ENCODE peak calls at places on chromosome 3, in ten cellular contexts. S is upper lobe of left lung, F is heart right ventricle, Q is H9, C is H1, H is A549, I is right atrium auricular region, P is PC-3, Z is psoas muscle, X is left lung. R is an unnamed sample.

GRCh38 chr3:70982700-70983140 is 600.8 kb downstream of the FOXP1 start:
- DNase-seq in I (peak; percentile 67), F (peak; percentile 54), P (peak; percentile 97), Q (no peak), C (no peak), S (peak; percentile 47), Z (peak; percentile 33), H (peak; percentile 66), X (no peak), R (no peak)

GRCh38 chr3:135503429-135504083 is 462.0 kb upstream of the PPP2R3A start:
- DNase-seq in S (peak; percentile 37), F (peak; percentile 47), C (peak; percentile 95), I (no peak), X (peak; percentile 80), P (peak; percentile 72), Q (peak; percentile 89), Z (peak; percentile 56), H (peak; percentile 41), R (no peak)

GRCh38 chr3:125519678-125520562 is at the start of gene SNX4:
- DNase-seq in C (peak; percentile 86), X (peak; percentile 99), P (peak; percentile 85), S (peak; percentile 98), Q (peak; percentile 96), H (peak; percentile 89), I (peak; percentile 94), F (peak; percentile 95), Z (peak; percentile 96), R (peak; percentile 84)

GRCh38 chr3:7015683-7016440 is 154.9 kb downstream of the GRM7 start:
- DNase-seq in P (no peak), Q (no peak), S (no peak), H (no peak), F (no peak), X (no peak), Z (no peak), C (no peak), I (no peak), R (no peak)

GRCh38 chr3:53996153-53996861 is 104.6 kb upstream of the SELENOK start:
- DNase-seq in Z (no peak), Q (no peak), F (no peak), C (no peak), X (no peak), P (peak; percentile 27), I (no peak), H (peak; percentile 38), S (no peak), R (no peak)

GRCh38 chr3:159499031-159499793 is 489.4 kb upstream of the IL12A start:
- DNase-seq in X (no peak), Z (no peak), C (no peak), F (no peak), Q (no peak), H (no peak), S (no peak), I (no peak), P (peak; percentile 49), R (no peak)

GRCh38 chr3:42277676-42278075 is 11.7 kb upstream of the CCK start:
- DNase-seq in Q (no peak), X (no peak), C (no peak), P (no peak), S (no peak), F (no peak), I (no peak), Z (no peak), H (no peak), R (no peak)

GRCh38 chr3:37456270-37456708 is 281.9 kb upstream of the LRRFIP2 start:
- DNase-seq in F (peak; percentile 92), P (peak; percentile 14), I (peak; percentile 92), X (peak; percentile 74), Z (peak; percentile 79), H (no peak), Q (no peak), C (no peak), S (peak; percentile 75), R (no peak)

GRCh38 chr3:27345493-27345892 is 23.7 kb downstream of the NEK10 start:
- DNase-seq in F (no peak), H (no peak), X (no peak), C (no peak), S (peak; percentile 26), Q (no peak), Z (no peak), P (peak; percentile 48), I (no peak), R (no peak)

GRCh38 chr3:55128201-55128870 is 200.5 kb upstream of the LRTM1 start:
- DNase-seq in C (no peak), Q (no peak), H (no peak), X (no peak), P (no peak), F (no peak), I (no peak), Z (no peak), S (no peak), R (no peak)

GRCh38 chr3:58564456-58565160 is 12.6 kb downstream of the FAM107A start:
- DNase-seq in Z (no peak), P (peak; percentile 96), Q (peak; percentile 23), H (peak; percentile 17), F (no peak), X (no peak), S (peak; percentile 11), I (peak; percentile 48), C (no peak), R (no peak)

GRCh38 chr3:13610006-13610570 is 61.2 kb downstream of the FBLN2 start:
- DNase-seq in P (no peak), X (no peak), C (no peak), Q (no peak), I (no peak), S (no peak), F (no peak), Z (no peak), H (no peak), R (no peak)

GRCh38 chr3:107794664-107795443 is 272.1 kb downstream of the BBX start:
- DNase-seq in Z (peak; percentile 19), H (peak; percentile 2), Q (no peak), S (no peak), F (no peak), C (no peak), I (no peak), X (no peak), P (peak; percentile 30), R (no peak)

GRCh38 chr3:97935842-97936241 is 36.4 kb downstream of the RIOX2 start:
- DNase-seq in F (no peak), Q (no peak), I (no peak), H (no peak), X (no peak), Z (no peak), C (no peak), S (no peak), P (peak; percentile 38), R (no peak)

GRCh38 chr3:182609575-182610156 is 183.6 kb upstream of the ATP11B start:
- DNase-seq in H (no peak), Z (no peak), X (no peak), Q (no peak), P (peak; percentile 95), C (no peak), S (peak; percentile 52), F (no peak), I (no peak), R (no peak)

GRCh38 chr3:87082806-87083440 is 92.0 kb upstream of the VGLL3 start:
- DNase-seq in H (peak; percentile 81), X (no peak), C (peak; percentile 45), Z (no peak), F (peak; percentile 23), I (no peak), S (no peak), Q (peak; percentile 29), P (peak; percentile 85), R (no peak)

GRCh38 chr3:113264249-113264648 is 52.9 kb downstream of the BOC start:
- DNase-seq in Z (no peak), P (no peak), I (no peak), F (no peak), X (no peak), C (peak; percentile 59), Q (peak; percentile 85), S (no peak), H (no peak), R (no peak)

GRCh38 chr3:23712656-23713559 is 92.8 kb upstream of the UBE2E1 start:
- DNase-seq in F (peak; percentile 63), I (peak; percentile 77), P (peak; percentile 82), S (peak; percentile 68), C (peak; percentile 68), Q (peak; percentile 90), X (no peak), H (peak; percentile 38), Z (peak; percentile 54), R (no peak)

GRCh38 chr3:139455855-139456254 is 20.5 kb downstream of the RBP2 start:
- DNase-seq in F (no peak), Z (no peak), X (no peak), H (no peak), S (no peak), Q (no peak), P (peak; percentile 21), I (no peak), C (no peak), R (no peak)
- TF ChIP-seq CTCF in F (no peak), Z (no peak), X (no peak), H (no peak), S (no peak), Q (peak; percentile 54), P (no peak), I (no peak), C (peak; percentile 45), R (no peak)

DNA sequence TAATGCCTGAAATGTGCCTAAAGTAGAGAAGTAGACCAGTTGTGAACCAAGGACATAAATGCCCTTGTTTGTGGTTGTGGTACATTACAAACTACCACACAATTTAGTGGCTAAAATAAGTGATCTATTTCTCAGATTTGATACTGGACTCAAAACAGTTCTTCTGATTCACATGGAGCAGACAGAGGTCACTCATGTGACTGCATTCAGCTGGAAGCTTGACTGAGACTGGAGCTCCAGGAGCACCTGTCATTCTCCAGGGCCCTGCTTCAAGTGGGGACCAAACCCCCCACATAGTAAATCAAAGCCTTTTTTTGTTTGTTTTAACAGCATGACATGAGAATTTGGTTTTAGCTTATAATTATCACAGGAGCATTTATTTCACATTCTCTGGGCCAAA is 301.2 kb downstream of the OXSM start:
- DNase-seq in Q (no peak), F (no peak), H (no peak), X (no peak), I (no peak), Z (no peak), S (no peak), P (no peak), C (no peak), R (no peak)
- H3K9me3 ChIP-seq in Q (peaks cover 10% of the 10 kb centered on the region), F (peaks cover 9% of the 10 kb centered on the region), H (peaks cover 3% of the 10 kb centered on the region), X (peaks cover 45% of the 10 kb centered on the region), I (peaks cover 15% of the 10 kb centered on the region), Z (no peaks in the 10 kb centered on the region), S (no peaks in the 10 kb centered on the region), P (peaks cover 28% of the 10 kb centered on the region), C (peaks cover 20% of the 10 kb centered on the region), R (peaks cover 11% of the 10 kb centered on the region)

DNA sequence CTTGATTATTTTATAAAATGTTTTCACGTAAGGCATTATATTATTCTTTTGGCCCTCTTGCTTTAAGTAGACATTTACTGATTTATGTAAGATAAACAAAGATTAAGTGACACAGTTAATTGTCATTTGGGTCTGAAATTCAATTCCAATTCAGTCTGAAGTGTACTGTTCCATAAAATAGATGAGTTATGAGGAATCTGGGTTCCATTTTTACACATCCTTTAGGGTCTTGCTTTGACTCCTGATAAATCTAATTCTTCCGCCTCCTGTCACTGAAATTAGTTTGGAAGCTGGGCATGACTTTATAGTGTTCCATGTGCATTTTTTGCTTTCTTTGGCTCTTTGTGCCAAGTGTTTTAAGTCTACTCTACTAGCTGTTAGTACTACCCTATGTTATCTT is 14.1 kb downstream of the ARL8B start:
- DNase-seq in C (no peak), P (no peak), F (no peak), Q (no peak), I (no peak), Z (no peak), X (no peak), H (no peak), S (no peak), R (no peak)
- H3K27ac ChIP-seq in C (no peak overlapping the region), P (no peak overlapping the region), F (no peak overlapping the region), Q (no peak overlapping the region), I (no peak overlapping the region), Z (peak overlapping the region; percentile 61), X (peak overlapping the region; percentile 6), H (no peak overlapping the region), S (no peak overlapping the region), R (no peak overlapping the region)

GRCh38 chr3:186529204-186529999 is 14.8 kb downstream of the CRYGS start:
- DNase-seq in F (no peak), C (no peak), P (peak; percentile 14), S (no peak), X (no peak), Q (no peak), H (no peak), Z (no peak), I (no peak), R (no peak)
- TF ChIP-seq CTCF in F (no peak), C (peak; percentile 28), P (peak; percentile 14), S (no peak), X (no peak), Q (peak; percentile 53), H (no peak), Z (no peak), I (no peak), R (no peak)

R was measured in CD4-positive, alpha-beta T cell.